ENCODE peak calls at places on chromosomes 4 and X, in four cellular contexts. R is HFF-Myc, G is neural progenitor cell, S is H9. F is an unnamed sample.

GRCh38 chr4:138975225-138975624 is 40.4 kb upstream of the NOCT start:
- DNase-seq in R (no peak), G (no peak), S (peak; percentile 78), F (no peak)

GRCh38 chr4:176548571-176548970 is 228.8 kb downstream of the SPCS3 start:
- DNase-seq in R (no peak), G (no peak), S (no peak), F (no peak)

GRCh38 chr4:26050212-26050643 is 136.2 kb downstream of the SMIM20 start:
- DNase-seq in R (no peak), G (no peak), S (no peak), F (no peak)

GRCh38 chr4:122152699-122153328 is 683 bp downstream of the BLTP1 start:
- DNase-seq in R (no peak), G (peak; percentile 58), S (peak; percentile 63), F (peak; percentile 38)

GRCh38 chrX:12447448-12448154 is 309.3 kb downstream of the FRMPD4 start:
- DNase-seq in R (peak; percentile 14), G (no peak), S (no peak), F (no peak)

GRCh38 chr4:128980816-128981326 is 112.5 kb downstream of the SCLT1 start:
- DNase-seq in R (no peak), G (no peak), S (no peak), F (no peak)

GRCh38 chr4:81452452-81453011 is 19.2 kb downstream of the RASGEF1B start:
- DNase-seq in R (no peak), G (no peak), S (no peak), F (no peak)

GRCh38 chr4:154349829-154350228 is 141.8 kb downstream of the DCHS2 start:
- DNase-seq in R (no peak), G (peak; percentile 50), S (no peak), F (no peak)

GRCh38 chr4:3320361-3321023 is 27.7 kb downstream of the RGS12 start:
- DNase-seq in R (no peak), G (no peak), S (peak; percentile 18), F (no peak)

GRCh38 chr4:26235500-26235899 is 85.3 kb upstream of the RBPJ start:
- DNase-seq in R (no peak), G (no peak), S (no peak), F (no peak)

GRCh38 chrX:63506320-63506719 is 155.2 kb upstream of the SPIN4 start:
- DNase-seq in R (no peak), G (peak; percentile 31), S (no peak), F (no peak)

GRCh38 chr4:66266035-66266434 is 595.7 kb upstream of the EPHA5 start:
- DNase-seq in R (no peak), G (peak; percentile 42), S (peak; percentile 45), F (no peak)

GRCh38 chrX:151801980-151802379 is 67.4 kb downstream of the CNGA2 start:
- DNase-seq in R (no peak), G (no peak), S (no peak), F (no peak)

GRCh38 chrX:101658661-101659477 is 781 bp downstream of the ARMCX2 start:
- DNase-seq in R (no peak), G (peak; percentile 79), S (peak; percentile 73), F (no peak)

GRCh38 chr4:47032405-47033106 is 1.2 kb downstream of the GABRB1 start:
- DNase-seq in R (peak; percentile 11), G (peak; percentile 88), S (peak; percentile 90), F (no peak)

GRCh38 chr4:113618205-113618604 is 143.3 kb downstream of the CAMK2D start:
- DNase-seq in R (no peak), G (no peak), S (no peak), F (no peak)

GRCh38 chr4:140726776-140727500 is 29.2 kb downstream of the TBC1D9 start:
- DNase-seq in R (no peak), G (no peak), S (no peak), F (no peak)

GRCh38 chrX:79161655-79162054 is 17.2 kb downstream of the GPR174 start:
- DNase-seq in R (no peak), G (no peak), S (no peak), F (no peak)

GRCh38 chr4:74423101-74423500 is 21.8 kb upstream of the AREG start:
- DNase-seq in R (peak; percentile 48), G (no peak), S (no peak), F (no peak)

F was measured in brain pericyte.